ENCODE peak calls at places on chromosomes 2 and 18, in ten cellular contexts. One of them, this sample, is unnamed.

GRCh38 chr2:20531633-20532262 is 84.9 kb downstream of the RHOB start:
- DNase-seq in NCI-H774: no peak
- DNase-seq in A549: no peak
- DNase-seq in ecto neural progenitor cell: no peak
- DNase-seq in stimulated activated CD4-positive, alpha-beta T cell treated with anti-CD3 and anti-CD28 coated beads, Interleukin-4, amount 100 ng/mL, for 4 hours: no peak
- DNase-seq in left colon: no peak
- DNase-seq in fibroblast of the aortic adventitia: no peak
- DNase-seq in GM12864: no peak
- DNase-seq in NCI-H69: no peak
- DNase-seq in T1000: no peak
- DNase-seq in this sample: no peak

GRCh38 chr2:110933420-110933819 is 187.3 kb upstream of the BCL2L11 start:
- DNase-seq in A549: no peak
- DNase-seq in GM12864: no peak
- DNase-seq in NCI-H69: no peak
- DNase-seq in T1000: no peak
- DNase-seq in stimulated activated CD4-positive, alpha-beta T cell treated with anti-CD3 and anti-CD28 coated beads, Interleukin-4, amount 100 ng/mL, for 4 hours: no peak
- DNase-seq in NCI-H774: no peak
- DNase-seq in fibroblast of the aortic adventitia: no peak
- DNase-seq in left colon: no peak
- DNase-seq in ecto neural progenitor cell: no peak
- DNase-seq in this sample: no peak

GRCh38 chr2:217151509-217152206 is 291.8 kb upstream of the TNP1 start:
- DNase-seq in NCI-H69: peak
- DNase-seq in T1000: no peak
- DNase-seq in A549: no peak
- DNase-seq in GM12864: no peak
- DNase-seq in fibroblast of the aortic adventitia: no peak
- DNase-seq in left colon: no peak
- DNase-seq in ecto neural progenitor cell: no peak
- DNase-seq in stimulated activated CD4-positive, alpha-beta T cell treated with anti-CD3 and anti-CD28 coated beads, Interleukin-4, amount 100 ng/mL, for 4 hours: no peak
- DNase-seq in NCI-H774: no peak
- DNase-seq in this sample: no peak

GRCh38 chr2:188295067-188295685 is 3.5 kb downstream of the GULP1 start:
- DNase-seq in GM12864: no peak
- DNase-seq in A549: no peak
- DNase-seq in fibroblast of the aortic adventitia: no peak
- DNase-seq in NCI-H69: peak
- DNase-seq in stimulated activated CD4-positive, alpha-beta T cell treated with anti-CD3 and anti-CD28 coated beads, Interleukin-4, amount 100 ng/mL, for 4 hours: no peak
- DNase-seq in ecto neural progenitor cell: no peak
- DNase-seq in T1000: no peak
- DNase-seq in NCI-H774: no peak
- DNase-seq in left colon: no peak
- DNase-seq in this sample: no peak

GRCh38 chr2:37982147-37982582 is 57.1 kb downstream of the RMDN2 start:
- DNase-seq in NCI-H69: peak
- DNase-seq in fibroblast of the aortic adventitia: peak
- DNase-seq in GM12864: peak
- DNase-seq in NCI-H774: peak
- DNase-seq in ecto neural progenitor cell: peak
- DNase-seq in A549: peak
- DNase-seq in left colon: peak
- DNase-seq in T1000: peak
- DNase-seq in stimulated activated CD4-positive, alpha-beta T cell treated with anti-CD3 and anti-CD28 coated beads, Interleukin-4, amount 100 ng/mL, for 4 hours: peak
- DNase-seq in this sample: no peak

GRCh38 chr18:68083131-68083530 is 566.6 kb upstream of the DSEL start:
- DNase-seq in NCI-H69: no peak
- DNase-seq in T1000: no peak
- DNase-seq in A549: no peak
- DNase-seq in stimulated activated CD4-positive, alpha-beta T cell treated with anti-CD3 and anti-CD28 coated beads, Interleukin-4, amount 100 ng/mL, for 4 hours: no peak
- DNase-seq in left colon: no peak
- DNase-seq in ecto neural progenitor cell: no peak
- DNase-seq in NCI-H774: no peak
- DNase-seq in GM12864: no peak
- DNase-seq in fibroblast of the aortic adventitia: peak
- DNase-seq in this sample: no peak

GRCh38 chr18:42976869-42977268 is 138.6 kb downstream of the RIT2 start:
- DNase-seq in NCI-H69: peak
- DNase-seq in A549: no peak
- DNase-seq in NCI-H774: no peak
- DNase-seq in T1000: no peak
- DNase-seq in GM12864: no peak
- DNase-seq in fibroblast of the aortic adventitia: no peak
- DNase-seq in stimulated activated CD4-positive, alpha-beta T cell treated with anti-CD3 and anti-CD28 coated beads, Interleukin-4, amount 100 ng/mL, for 4 hours: no peak
- DNase-seq in ecto neural progenitor cell: no peak
- DNase-seq in left colon: no peak
- DNase-seq in this sample: no peak

GRCh38 chr2:190407662-190408537 is at the start of gene MFSD6:
- DNase-seq in fibroblast of the aortic adventitia: no peak
- DNase-seq in GM12864: no peak
- DNase-seq in A549: peak
- DNase-seq in NCI-H774: peak
- DNase-seq in stimulated activated CD4-positive, alpha-beta T cell treated with anti-CD3 and anti-CD28 coated beads, Interleukin-4, amount 100 ng/mL, for 4 hours: peak
- DNase-seq in ecto neural progenitor cell: peak
- DNase-seq in left colon: peak
- DNase-seq in T1000: no peak
- DNase-seq in NCI-H69: peak
- DNase-seq in this sample: no peak

GRCh38 chr2:219803294-219803693 is 175.9 kb downstream of the SLC4A3 start:
- DNase-seq in fibroblast of the aortic adventitia: peak
- DNase-seq in NCI-H774: no peak
- DNase-seq in stimulated activated CD4-positive, alpha-beta T cell treated with anti-CD3 and anti-CD28 coated beads, Interleukin-4, amount 100 ng/mL, for 4 hours: no peak
- DNase-seq in NCI-H69: no peak
- DNase-seq in left colon: no peak
- DNase-seq in A549: no peak
- DNase-seq in T1000: no peak
- DNase-seq in GM12864: no peak
- DNase-seq in ecto neural progenitor cell: no peak
- DNase-seq in this sample: no peak

GRCh38 chr2:216829533-216829932 is 30.3 kb downstream of the TNP1 start:
- DNase-seq in NCI-H774: peak
- DNase-seq in A549: no peak
- DNase-seq in fibroblast of the aortic adventitia: peak
- DNase-seq in GM12864: no peak
- DNase-seq in ecto neural progenitor cell: no peak
- DNase-seq in left colon: peak
- DNase-seq in NCI-H69: peak
- DNase-seq in T1000: no peak
- DNase-seq in stimulated activated CD4-positive, alpha-beta T cell treated with anti-CD3 and anti-CD28 coated beads, Interleukin-4, amount 100 ng/mL, for 4 hours: no peak
- DNase-seq in this sample: no peak

GRCh38 chr18:12307871-12308385 is at the start of gene TUBB6:
- DNase-seq in fibroblast of the aortic adventitia: peak
- DNase-seq in A549: peak
- DNase-seq in stimulated activated CD4-positive, alpha-beta T cell treated with anti-CD3 and anti-CD28 coated beads, Interleukin-4, amount 100 ng/mL, for 4 hours: no peak
- DNase-seq in left colon: peak
- DNase-seq in NCI-H69: peak
- DNase-seq in T1000: peak
- DNase-seq in GM12864: no peak
- DNase-seq in ecto neural progenitor cell: no peak
- DNase-seq in NCI-H774: peak
- DNase-seq in this sample: no peak

GRCh38 chr2:228401065-228401912 is 219.8 kb upstream of the SPHKAP start:
- DNase-seq in A549: no peak
- DNase-seq in left colon: no peak
- DNase-seq in fibroblast of the aortic adventitia: no peak
- DNase-seq in stimulated activated CD4-positive, alpha-beta T cell treated with anti-CD3 and anti-CD28 coated beads, Interleukin-4, amount 100 ng/mL, for 4 hours: no peak
- DNase-seq in ecto neural progenitor cell: no peak
- DNase-seq in NCI-H774: no peak
- DNase-seq in T1000: no peak
- DNase-seq in NCI-H69: no peak
- DNase-seq in GM12864: no peak
- DNase-seq in this sample: no peak

GRCh38 chr18:39453356-39453755 is 1887.8 kb upstream of the CELF4 start:
- DNase-seq in A549: no peak
- DNase-seq in NCI-H69: no peak
- DNase-seq in ecto neural progenitor cell: no peak
- DNase-seq in stimulated activated CD4-positive, alpha-beta T cell treated with anti-CD3 and anti-CD28 coated beads, Interleukin-4, amount 100 ng/mL, for 4 hours: no peak
- DNase-seq in left colon: no peak
- DNase-seq in fibroblast of the aortic adventitia: no peak
- DNase-seq in GM12864: no peak
- DNase-seq in NCI-H774: no peak
- DNase-seq in T1000: no peak
- DNase-seq in this sample: no peak

GRCh38 chr2:122570641-122571040 is 815.2 kb downstream of the TSN start:
- DNase-seq in NCI-H774: no peak
- DNase-seq in stimulated activated CD4-positive, alpha-beta T cell treated with anti-CD3 and anti-CD28 coated beads, Interleukin-4, amount 100 ng/mL, for 4 hours: no peak
- DNase-seq in ecto neural progenitor cell: no peak
- DNase-seq in NCI-H69: no peak
- DNase-seq in GM12864: no peak
- DNase-seq in T1000: no peak
- DNase-seq in left colon: no peak
- DNase-seq in A549: no peak
- DNase-seq in fibroblast of the aortic adventitia: no peak
- DNase-seq in this sample: no peak

GRCh38 chr2:203326355-203326754 is 1.8 kb upstream of the ABI2 start:
- DNase-seq in fibroblast of the aortic adventitia: no peak
- DNase-seq in ecto neural progenitor cell: no peak
- DNase-seq in stimulated activated CD4-positive, alpha-beta T cell treated with anti-CD3 and anti-CD28 coated beads, Interleukin-4, amount 100 ng/mL, for 4 hours: no peak
- DNase-seq in NCI-H69: no peak
- DNase-seq in A549: no peak
- DNase-seq in NCI-H774: no peak
- DNase-seq in left colon: no peak
- DNase-seq in T1000: no peak
- DNase-seq in GM12864: no peak
- DNase-seq in this sample: no peak

GRCh38 chr2:154375625-154376020 is 322.9 kb upstream of the KCNJ3 start:
- DNase-seq in stimulated activated CD4-positive, alpha-beta T cell treated with anti-CD3 and anti-CD28 coated beads, Interleukin-4, amount 100 ng/mL, for 4 hours: no peak
- DNase-seq in T1000: no peak
- DNase-seq in ecto neural progenitor cell: no peak
- DNase-seq in A549: peak
- DNase-seq in left colon: no peak
- DNase-seq in NCI-H774: peak
- DNase-seq in GM12864: no peak
- DNase-seq in fibroblast of the aortic adventitia: peak
- DNase-seq in NCI-H69: peak
- DNase-seq in this sample: no peak

GRCh38 chr2:27992787-27993747 is 102.5 kb downstream of the BABAM2 start:
- DNase-seq in left colon: no peak
- DNase-seq in ecto neural progenitor cell: no peak
- DNase-seq in A549: peak
- DNase-seq in stimulated activated CD4-positive, alpha-beta T cell treated with anti-CD3 and anti-CD28 coated beads, Interleukin-4, amount 100 ng/mL, for 4 hours: no peak
- DNase-seq in T1000: no peak
- DNase-seq in NCI-H69: peak
- DNase-seq in NCI-H774: no peak
- DNase-seq in fibroblast of the aortic adventitia: peak
- DNase-seq in GM12864: no peak
- DNase-seq in this sample: no peak

GRCh38 chr2:16260041-16260440 is 319.7 kb downstream of the MYCN start:
- DNase-seq in left colon: no peak
- DNase-seq in A549: no peak
- DNase-seq in ecto neural progenitor cell: no peak
- DNase-seq in stimulated activated CD4-positive, alpha-beta T cell treated with anti-CD3 and anti-CD28 coated beads, Interleukin-4, amount 100 ng/mL, for 4 hours: no peak
- DNase-seq in T1000: no peak
- DNase-seq in fibroblast of the aortic adventitia: no peak
- DNase-seq in GM12864: no peak
- DNase-seq in NCI-H774: no peak
- DNase-seq in NCI-H69: no peak
- DNase-seq in this sample: no peak

GRCh38 chr2:219404291-219404910 is 13.8 kb upstream of the DES start:
- DNase-seq in left colon: no peak
- DNase-seq in T1000: no peak
- DNase-seq in A549: no peak
- DNase-seq in NCI-H69: no peak
- DNase-seq in fibroblast of the aortic adventitia: no peak
- DNase-seq in ecto neural progenitor cell: no peak
- DNase-seq in NCI-H774: no peak
- DNase-seq in stimulated activated CD4-positive, alpha-beta T cell treated with anti-CD3 and anti-CD28 coated beads, Interleukin-4, amount 100 ng/mL, for 4 hours: no peak
- DNase-seq in GM12864: no peak
- DNase-seq in this sample: no peak

GRCh38 chr18:7000484-7001096 is 117.0 kb downstream of the LAMA1 start:
- DNase-seq in left colon: no peak
- DNase-seq in NCI-H774: no peak
- DNase-seq in GM12864: no peak
- DNase-seq in stimulated activated CD4-positive, alpha-beta T cell treated with anti-CD3 and anti-CD28 coated beads, Interleukin-4, amount 100 ng/mL, for 4 hours: no peak
- DNase-seq in A549: no peak
- DNase-seq in NCI-H69: peak
- DNase-seq in T1000: no peak
- DNase-seq in fibroblast of the aortic adventitia: peak
- DNase-seq in ecto neural progenitor cell: no peak
- DNase-seq in this sample: no peak

GRCh38 chr18:62282188-62282629 is 42.9 kb upstream of the TNFRSF11A start:
- DNase-seq in stimulated activated CD4-positive, alpha-beta T cell treated with anti-CD3 and anti-CD28 coated beads, Interleukin-4, amount 100 ng/mL, for 4 hours: no peak
- DNase-seq in T1000: no peak
- DNase-seq in A549: no peak
- DNase-seq in left colon: no peak
- DNase-seq in ecto neural progenitor cell: no peak
- DNase-seq in fibroblast of the aortic adventitia: peak
- DNase-seq in NCI-H774: no peak
- DNase-seq in GM12864: no peak
- DNase-seq in NCI-H69: no peak
- DNase-seq in this sample: peak

GRCh38 chr2:97067279-97068004 is 27.2 kb downstream of the FAHD2B start:
- DNase-seq in ecto neural progenitor cell: no peak
- DNase-seq in NCI-H774: no peak
- DNase-seq in NCI-H69: peak
- DNase-seq in stimulated activated CD4-positive, alpha-beta T cell treated with anti-CD3 and anti-CD28 coated beads, Interleukin-4, amount 100 ng/mL, for 4 hours: no peak
- DNase-seq in left colon: no peak
- DNase-seq in T1000: peak
- DNase-seq in fibroblast of the aortic adventitia: no peak
- DNase-seq in A549: peak
- DNase-seq in GM12864: no peak
- DNase-seq in this sample: no peak

GRCh38 chr18:54480616-54481015 is 110.4 kb upstream of the DYNAP start:
- DNase-seq in A549: no peak
- DNase-seq in left colon: no peak
- DNase-seq in fibroblast of the aortic adventitia: no peak
- DNase-seq in NCI-H774: no peak
- DNase-seq in NCI-H69: no peak
- DNase-seq in stimulated activated CD4-positive, alpha-beta T cell treated with anti-CD3 and anti-CD28 coated beads, Interleukin-4, amount 100 ng/mL, for 4 hours: no peak
- DNase-seq in ecto neural progenitor cell: peak
- DNase-seq in T1000: no peak
- DNase-seq in GM12864: no peak
- DNase-seq in this sample: no peak

GRCh38 chr18:48959551-48959920 is 8.8 kb upstream of the SMAD7 start:
- DNase-seq in T1000: no peak
- DNase-seq in NCI-H774: no peak
- DNase-seq in left colon: no peak
- DNase-seq in fibroblast of the aortic adventitia: no peak
- DNase-seq in NCI-H69: no peak
- DNase-seq in ecto neural progenitor cell: no peak
- DNase-seq in A549: no peak
- DNase-seq in stimulated activated CD4-positive, alpha-beta T cell treated with anti-CD3 and anti-CD28 coated beads, Interleukin-4, amount 100 ng/mL, for 4 hours: no peak
- DNase-seq in GM12864: no peak
- DNase-seq in this sample: no peak

GRCh38 chr2:239341840-239342239 is 59.0 kb downstream of the HDAC4 start:
- DNase-seq in NCI-H774: no peak
- DNase-seq in T1000: no peak
- DNase-seq in ecto neural progenitor cell: no peak
- DNase-seq in fibroblast of the aortic adventitia: no peak
- DNase-seq in stimulated activated CD4-positive, alpha-beta T cell treated with anti-CD3 and anti-CD28 coated beads, Interleukin-4, amount 100 ng/mL, for 4 hours: no peak
- DNase-seq in NCI-H69: no peak
- DNase-seq in left colon: no peak
- DNase-seq in GM12864: no peak
- DNase-seq in A549: no peak
- DNase-seq in this sample: no peak